ENCODE peak calls at places on chromosomes 3 and 15, in ten cellular contexts. W is RWPE2, N is uterus, L is GM23338, R is Peyer's patch, F is heart left ventricle, V is dorsolateral prefrontal cortex, Q is HL-60, X is A549, B is body of pancreas. U is an unnamed sample.

GRCh38 chr3:193812791-193813505 is 219.9 kb downstream of the OPA1 start:
- DNase-seq in W (no peak), N (no peak), L (peak), R (no peak), F (no peak), V (no peak), Q (no peak), X (no peak), B (no peak), U (no peak)

GRCh38 chr15:57591237-57591821 is 375 bp upstream of the MYZAP start:
- DNase-seq in W (no peak), N (no peak), L (peak), R (no peak), F (no peak), V (no peak), Q (no peak), X (no peak), B (peak), U (no peak)

GRCh38 chr3:48067271-48067670 is 51.1 kb upstream of the MAP4 start:
- DNase-seq in W (no peak), N (no peak), L (no peak), R (no peak), F (no peak), V (no peak), Q (no peak), X (no peak), B (no peak), U (no peak)

GRCh38 chr3:50570508-50571279 is 1.4 kb downstream of the HEMK1 start:
- DNase-seq in W (no peak), N (no peak), L (no peak), R (no peak), F (no peak), V (no peak), Q (no peak), X (no peak), B (no peak), U (no peak)

GRCh38 chr15:63322541-63322940 is 45.1 kb downstream of the APH1B start:
- DNase-seq in W (no peak), N (no peak), L (no peak), R (no peak), F (peak), V (no peak), Q (no peak), X (no peak), B (peak), U (no peak)

GRCh38 chr15:67047149-67047661 is 18.2 kb upstream of the SMAD3 start:
- DNase-seq in W (peak), N (no peak), L (no peak), R (no peak), F (no peak), V (no peak), Q (no peak), X (no peak), B (no peak), U (no peak)

GRCh38 chr3:170563712-170564423 is 22.0 kb downstream of the SLC7A14 start:
- DNase-seq in W (no peak), N (no peak), L (peak), R (no peak), F (no peak), V (no peak), Q (no peak), X (no peak), B (no peak), U (no peak)

GRCh38 chr3:114253505-114253904 is 16.1 kb upstream of the ZNF80 start:
- DNase-seq in W (no peak), N (no peak), L (no peak), R (no peak), F (no peak), V (no peak), Q (no peak), X (no peak), B (no peak), U (no peak)

GRCh38 chr3:128217702-128218475 is 64.6 kb downstream of the EEFSEC start:
- DNase-seq in W (no peak), N (no peak), L (no peak), R (no peak), F (no peak), V (no peak), Q (no peak), X (no peak), B (no peak), U (no peak)

GRCh38 chr3:183631715-183632114 is 3.7 kb upstream of the KLHL24 start:
- DNase-seq in W (no peak), N (no peak), L (no peak), R (no peak), F (no peak), V (no peak), Q (no peak), X (no peak), B (no peak), U (no peak)

GRCh38 chr15:31867536-31868442 is 162.5 kb upstream of the CHRNA7 start:
- DNase-seq in W (no peak), N (peak), L (peak), R (no peak), F (peak), V (peak), Q (peak), X (peak), B (peak), U (peak)

GRCh38 chr3:39112113-39112512 is 4.6 kb downstream of the TTC21A start:
- DNase-seq in W (no peak), N (no peak), L (no peak), R (no peak), F (no peak), V (no peak), Q (no peak), X (no peak), B (no peak), U (no peak)

GRCh38 chr3:171258316-171258715 is 201.9 kb downstream of the TNIK start:
- DNase-seq in W (no peak), N (no peak), L (peak), R (no peak), F (peak), V (no peak), Q (no peak), X (no peak), B (no peak), U (no peak)

GRCh38 chr15:77507911-77508310 is 87.2 kb downstream of the HMG20A start:
- DNase-seq in W (no peak), N (no peak), L (no peak), R (no peak), F (peak), V (peak), Q (no peak), X (no peak), B (peak), U (no peak)
- H3K27ac ChIP-seq in W (peak), N (peak), L (no peak), R (peak), F (peak), V (peak), Q (no peak), X (no peak), B (peak), U (peak)

DNA sequence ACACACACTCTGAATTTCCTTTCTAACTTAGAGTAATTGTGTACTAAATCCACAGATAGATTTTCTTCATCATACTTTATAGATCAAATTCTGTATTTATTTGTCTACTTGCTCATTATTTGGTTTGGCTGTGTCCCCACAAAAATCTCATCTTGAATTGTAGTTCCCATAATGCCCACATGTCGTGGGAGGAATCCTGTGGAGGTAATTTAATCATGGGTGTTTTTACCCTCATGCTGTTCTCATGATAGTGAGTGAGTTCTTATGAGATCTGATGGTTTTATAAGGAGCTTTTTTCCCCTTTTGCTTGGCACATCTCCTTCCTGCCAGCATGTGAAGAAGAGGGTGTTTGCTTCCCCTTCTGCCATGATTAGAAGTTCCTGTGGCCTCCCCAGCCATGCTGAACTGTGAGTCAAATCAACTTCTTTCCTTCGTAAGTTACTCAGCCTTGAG is 198.3 kb upstream of the TGFBR2 start:
- DNase-seq in W (no peak), N (no peak), L (no peak), R (no peak), F (no peak), V (no peak), Q (peak), X (no peak), B (no peak), U (no peak)
- TF ChIP-seq CTCF in W (no peak), N (no peak), L (no peak), R (no peak), F (no peak), V (no peak), Q (no peak), X (no peak), B (no peak), U (no peak)

GRCh38 chr3:78846688-78847087 is 921.1 kb downstream of the ROBO1 start:
- DNase-seq in W (no peak), N (no peak), L (no peak), R (no peak), F (no peak), V (no peak), Q (no peak), X (no peak), B (no peak), U (no peak)

GRCh38 chr3:78847603-78848002 is 920.2 kb downstream of the ROBO1 start:
- DNase-seq in W (no peak), N (no peak), L (no peak), R (no peak), F (no peak), V (no peak), Q (no peak), X (no peak), B (no peak), U (no peak)

GRCh38 chr3:78845605-78846004 is 922.2 kb downstream of the ROBO1 start:
- DNase-seq in W (no peak), N (no peak), L (no peak), R (no peak), F (no peak), V (no peak), Q (no peak), X (no peak), B (no peak), U (no peak)

GRCh38 chr3:78847203-78847602 is 920.6 kb downstream of the ROBO1 start:
- DNase-seq in W (no peak), N (no peak), L (no peak), R (no peak), F (no peak), V (no peak), Q (no peak), X (no peak), B (no peak), U (no peak)

DNA sequence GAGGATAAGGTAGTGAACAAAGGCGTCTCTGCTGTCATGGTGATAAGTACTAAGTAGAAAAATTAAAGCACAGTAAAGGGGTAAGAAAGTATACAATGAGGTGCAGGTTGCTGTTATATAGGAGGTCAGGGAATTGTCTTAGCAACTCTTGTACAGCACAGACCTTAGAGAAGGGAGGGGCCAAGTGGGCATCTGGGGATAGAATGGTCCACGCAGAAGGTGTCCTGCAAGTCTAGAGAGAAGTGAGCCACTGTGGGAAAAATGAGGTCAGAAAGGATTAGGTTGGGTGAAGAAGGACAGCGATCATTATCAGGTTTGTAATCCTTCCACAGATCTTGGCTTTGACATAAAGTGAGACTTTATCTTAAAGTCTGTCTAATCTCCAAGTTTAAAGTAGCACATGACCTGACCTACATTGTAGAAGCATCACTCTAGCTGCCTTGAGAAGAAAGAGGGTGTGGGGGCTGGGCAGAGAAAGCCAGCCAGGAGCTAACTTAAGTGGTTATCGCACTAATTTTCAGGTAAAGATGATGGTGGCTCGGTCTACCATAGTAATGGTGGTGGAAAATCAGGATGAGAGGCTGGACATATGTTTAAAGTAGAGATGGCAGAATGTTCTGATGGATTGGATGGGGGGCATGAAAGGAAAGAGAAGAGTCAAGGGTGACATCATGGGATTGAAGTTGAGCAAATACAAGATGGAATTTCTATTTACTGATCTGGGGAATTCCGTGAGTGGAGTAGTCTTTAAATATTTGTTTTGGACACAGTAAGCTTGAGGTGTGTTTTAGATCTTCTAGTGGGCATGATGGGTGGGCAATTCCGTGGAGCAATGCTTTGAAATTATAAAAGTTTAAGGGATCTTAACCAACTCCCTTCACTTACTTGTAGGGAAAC is 919.2 kb downstream of the ROBO1 start:
- DNase-seq in W (no peak), N (no peak), L (no peak), R (no peak), F (no peak), V (no peak), Q (no peak), X (peak), B (no peak), U (no peak)
- H3K4me3 ChIP-seq in W (no peak), N (no peak), L (no peak), R (no peak), F (no peak), V (no peak), Q (no peak), X (no peak), B (no peak), U (no peak)

GRCh38 chr3:32817561-32818430 is at the start of gene TRIM71:
- DNase-seq in W (no peak), N (no peak), L (no peak), R (no peak), F (no peak), V (no peak), Q (no peak), X (peak), B (no peak), U (peak)
- H3K27ac ChIP-seq in W (no peak), N (no peak), L (peak), R (no peak), F (no peak), V (no peak), Q (no peak), X (no peak), B (no peak), U (no peak)

GRCh38 chr15:90619468-90619867 is 89.7 kb downstream of the CRTC3 start:
- DNase-seq in W (no peak), N (no peak), L (peak), R (no peak), F (no peak), V (no peak), Q (no peak), X (no peak), B (no peak), U (no peak)
- TF ChIP-seq CTCF in W (no peak), N (no peak), L (peak), R (no peak), F (no peak), V (no peak), Q (no peak), X (no peak), B (no peak), U (no peak)

GRCh38 chr3:106183762-106184391 is 315.1 kb upstream of the CBLB start:
- DNase-seq in W (no peak), N (no peak), L (no peak), R (no peak), F (no peak), V (no peak), Q (no peak), X (peak), B (no peak), U (no peak)

GRCh38 chr3:106185949-106186348 is 317.1 kb upstream of the CBLB start:
- DNase-seq in W (no peak), N (no peak), L (no peak), R (no peak), F (no peak), V (no peak), Q (no peak), X (no peak), B (no peak), U (no peak)

DNA sequence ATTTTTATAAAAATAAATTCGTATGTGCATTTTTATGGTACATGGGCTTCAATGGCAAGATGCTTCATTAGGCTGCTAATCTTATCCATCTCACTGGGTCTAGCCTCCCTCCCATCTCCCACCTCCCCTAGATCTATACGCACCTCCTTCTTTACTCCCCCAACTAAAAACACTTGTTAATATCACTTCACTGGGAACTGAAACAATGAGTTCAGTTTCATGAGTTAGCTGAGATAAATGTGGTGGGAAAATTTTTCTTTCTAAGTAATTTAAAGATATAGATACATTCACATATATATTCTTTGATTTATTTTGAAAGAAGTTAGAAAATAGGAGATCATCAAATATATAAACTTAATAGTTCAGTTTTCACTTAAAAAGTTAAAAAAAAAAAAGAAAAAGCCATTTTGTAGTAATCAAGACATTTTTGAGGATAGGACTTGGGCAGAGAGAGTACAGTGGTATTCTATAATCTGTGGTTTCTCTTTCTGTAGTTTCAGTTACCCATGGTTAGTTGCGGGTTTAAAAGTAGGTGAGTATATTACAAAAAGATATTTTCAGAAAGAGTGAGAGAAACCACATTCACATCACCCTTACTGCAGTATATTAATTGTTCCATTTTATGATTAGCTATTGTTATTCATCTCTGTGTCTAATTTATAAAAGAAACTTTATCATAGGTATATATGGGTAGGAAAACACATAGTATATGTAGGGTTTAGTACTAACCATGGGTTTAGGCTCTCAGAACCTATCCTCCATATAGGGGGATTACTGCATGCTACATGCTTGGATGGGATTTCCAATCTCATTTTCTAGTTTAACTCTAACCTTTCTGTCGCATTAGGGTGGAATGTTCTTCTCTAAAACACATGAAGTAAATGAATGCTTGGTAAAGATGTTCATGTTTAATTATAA is 316.0 kb upstream of the CBLB start:
- DNase-seq in W (no peak), N (no peak), L (no peak), R (no peak), F (no peak), V (no peak), Q (no peak), X (no peak), B (no peak), U (no peak)
- H3K4me3 ChIP-seq in W (no peak), N (no peak), L (no peak), R (no peak), F (no peak), V (no peak), Q (no peak), X (no peak), B (no peak), U (no peak)